ENCODE peak calls at places on chromosomes 2 and 18, in six cellular contexts. K, Z, L, O, Q and W are unnamed samples. For H3F3A, the result is how much of the 10 kb centered on the place peaks cover.

GRCh38 chr18:76491436-76491800 is 3.6 kb downstream of the ZNF516 start:
- DNase-seq in K (peak), Z (peak), L (peak), O (peak), Q (peak), W (no peak)

GRCh38 chr2:233865838-233866237 is 2.3 kb downstream of the MSL3B start:
- DNase-seq in K (no peak), Z (peak), L (peak), O (peak), Q (no peak), W (peak)

GRCh38 chr2:45823723-45824206 is 172.3 kb downstream of the PRKCE start:
- DNase-seq in K (no peak), Z (peak), L (peak), O (no peak), Q (peak), W (peak)

GRCh38 chr2:60597346-60597745 is 43.9 kb upstream of the BCL11A start:
- DNase-seq in K (no peak), Z (no peak), L (no peak), O (no peak), Q (peak), W (no peak)

GRCh38 chr2:64114912-64115277 is 29.3 kb downstream of the PELI1 start:
- DNase-seq in K (no peak), Z (no peak), L (no peak), O (no peak), Q (no peak), W (no peak)

GRCh38 chr18:79496237-79496977 is 100.7 kb downstream of the NFATC1 start:
- DNase-seq in K (no peak), Z (no peak), L (no peak), O (no peak), Q (no peak), W (no peak)

GRCh38 chr2:135664623-135665068 is 77.0 kb upstream of the UBXN4 start:
- DNase-seq in K (peak), Z (no peak), L (no peak), O (no peak), Q (peak), W (peak)

GRCh38 chr2:18272148-18272494 is 288.3 kb downstream of the RDH14 start:
- DNase-seq in K (no peak), Z (no peak), L (no peak), O (no peak), Q (no peak), W (no peak)

GRCh38 chr2:225337183-225337582 is 62.3 kb upstream of the NYAP2 start:
- DNase-seq in K (no peak), Z (peak), L (no peak), O (peak), Q (peak), W (peak)

GRCh38 chr2:98412751-98413445 is 31.8 kb upstream of the INPP4A start:
- DNase-seq in K (peak), Z (peak), L (peak), O (peak), Q (peak), W (peak)

GRCh38 chr2:230905448-230906430 is 19.3 kb downstream of the GPR55 start:
- DNase-seq in K (no peak), Z (peak), L (no peak), O (no peak), Q (peak), W (peak)

GRCh38 chr18:22311301-22311700 is 106.4 kb downstream of the CTAGE1 start:
- DNase-seq in K (no peak), Z (no peak), L (no peak), O (no peak), Q (peak), W (peak)

GRCh38 chr2:40192864-40193669 is 258.8 kb downstream of the SLC8A1 start:
- DNase-seq in K (no peak), Z (no peak), L (no peak), O (no peak), Q (peak), W (peak)

GRCh38 chr2:176729706-176730569 is 460.7 kb downstream of the MTX2 start:
- DNase-seq in K (no peak), Z (no peak), L (peak), O (no peak), Q (peak), W (no peak)

GRCh38 chr2:167253025-167253424 is 364.7 kb downstream of the XIRP2 start:
- DNase-seq in K (no peak), Z (no peak), L (no peak), O (no peak), Q (no peak), W (peak)

GRCh38 chr18:36729197-36729596 is 99.6 kb downstream of the TPGS2 start:
- DNase-seq in K (peak), Z (no peak), L (no peak), O (no peak), Q (no peak), W (peak)

GRCh38 chr18:10851824-10852225 is 297.5 kb downstream of the PIEZO2 start:
- DNase-seq in K (peak), Z (peak), L (peak), O (peak), Q (peak), W (peak)

GRCh38 chr2:180474716-180475115 is 467.6 kb upstream of the CWC22 start:
- DNase-seq in K (no peak), Z (no peak), L (no peak), O (no peak), Q (no peak), W (no peak)

GRCh38 chr2:170819941-170820646 is 3.4 kb downstream of the GAD1 start:
- DNase-seq in K (no peak), Z (peak), L (peak), O (peak), Q (no peak), W (no peak)

GRCh38 chr2:221103930-221104329 is 468.2 kb downstream of the EPHA4 start:
- DNase-seq in K (no peak), Z (no peak), L (no peak), O (no peak), Q (peak), W (no peak)

GRCh38 chr2:223648755-223649154 is 46.6 kb upstream of the SCG2 start:
- DNase-seq in K (no peak), Z (no peak), L (no peak), O (no peak), Q (no peak), W (no peak)

GRCh38 chr2:181077128-181077709 is 96.8 kb downstream of the UBE2E3 start:
- DNase-seq in K (peak), Z (peak), L (peak), O (peak), Q (peak), W (peak)

GRCh38 chr18:42644729-42645131 is 470.8 kb downstream of the RIT2 start:
- DNase-seq in K (no peak), Z (no peak), L (peak), O (no peak), Q (no peak), W (no peak)

GRCh38 chr2:18518116-18519111 is 42.0 kb downstream of the RDH14 start:
- DNase-seq in K (no peak), Z (no peak), L (no peak), O (no peak), Q (peak), W (peak)

GRCh38 chr18:68150976-68151375 is 563.9 kb downstream of the TMX3 start:
- DNase-seq in K (no peak), Z (no peak), L (no peak), O (no peak), Q (no peak), W (no peak)

GRCh38 chr2:240836781-240837467 is 16.9 kb upstream of the KIF1A start:
- DNase-seq in K (no peak), Z (no peak), L (no peak), O (no peak), Q (peak), W (peak)

GRCh38 chr2:133457862-133458261 is 110.4 kb downstream of the NCKAP5 start:
- DNase-seq in K (no peak), Z (no peak), L (no peak), O (no peak), Q (no peak), W (peak)

GRCh38 chr2:108271691-108272253 is 16.9 kb upstream of the SULT1C2 start:
- DNase-seq in K (no peak), Z (no peak), L (no peak), O (no peak), Q (peak), W (peak)

GRCh38 chr2:55061534-55062344 is 11.5 kb upstream of the RTN4 start:
- DNase-seq in K (no peak), Z (no peak), L (no peak), O (no peak), Q (no peak), W (no peak)

GRCh38 chr2:53970095-53970897 is 497 bp downstream of the PSME4 start:
- DNase-seq in K (peak), Z (peak), L (peak), O (peak), Q (peak), W (peak)

GRCh38 chr2:37201208-37201607 is 4.9 kb downstream of the CEBPZOS start:
- DNase-seq in K (no peak), Z (no peak), L (no peak), O (no peak), Q (no peak), W (no peak)

GRCh38 chr18:63157293-63158011 is 162.1 kb downstream of the BCL2 start:
- DNase-seq in K (peak), Z (no peak), L (no peak), O (no peak), Q (no peak), W (no peak)

GRCh38 chr18:78900938-78901909 is 78.4 kb upstream of the SALL3 start:
- DNase-seq in K (no peak), Z (no peak), L (no peak), O (no peak), Q (no peak), W (no peak)

GRCh38 chr18:12556946-12557806 is 100.7 kb downstream of the SPIRE1 start:
- DNase-seq in K (no peak), Z (no peak), L (no peak), O (no peak), Q (no peak), W (no peak)

GRCh38 chr2:240143801-240144648 is 3.6 kb upstream of the OTOS start:
- DNase-seq in K (peak), Z (peak), L (peak), O (peak), Q (peak), W (peak)

GRCh38 chr2:154125900-154126299 is 254.2 kb downstream of the GALNT13 start:
- DNase-seq in K (no peak), Z (no peak), L (no peak), O (no peak), Q (peak), W (no peak)

GRCh38 chr2:58448845-58449244 is 207.7 kb upstream of the FANCL start:
- DNase-seq in K (no peak), Z (no peak), L (no peak), O (no peak), Q (no peak), W (no peak)

GRCh38 chr2:7239078-7239477 is 321.9 kb downstream of the RNF144A start:
- DNase-seq in K (no peak), Z (no peak), L (no peak), O (no peak), Q (no peak), W (no peak)

GRCh38 chr2:200786423-200786822 is 25.3 kb upstream of the BZW1 start:
- DNase-seq in K (no peak), Z (no peak), L (no peak), O (no peak), Q (peak), W (peak)
- H3F3A ChIP-seq in K (under half), Z (under half), L (under half), O (under half), Q (under half), W (under half)

GRCh38 chr2:38539086-38539485 is 63.6 kb downstream of the HNRNPLL start:
- DNase-seq in K (no peak), Z (no peak), L (no peak), O (peak), Q (no peak), W (no peak)
- TF ChIP-seq EZH2phosphoT487 in K (no peak), Z (no peak), L (no peak), O (no peak), Q (no peak), W (no peak)

DNA sequence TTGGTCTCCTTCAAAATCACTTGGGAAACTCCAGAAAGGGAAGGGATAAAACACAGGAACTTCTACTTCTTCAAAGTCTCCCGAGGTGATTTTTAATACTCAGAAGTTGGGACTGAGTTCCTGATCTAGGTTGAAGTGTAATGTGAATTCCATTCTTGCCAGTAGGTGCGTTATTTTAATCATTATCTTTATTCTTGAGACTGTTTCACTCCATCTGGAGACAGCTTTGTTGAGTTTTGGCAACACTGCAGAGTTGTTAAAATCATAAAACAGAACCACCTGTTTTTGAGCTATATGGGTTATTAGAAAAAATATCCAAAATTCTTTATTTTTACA is 22.0 kb downstream of the ATP8B1 start:
- DNase-seq in K (no peak), Z (no peak), L (no peak), O (no peak), Q (no peak), W (no peak)
- H3F3A ChIP-seq in K (under half), Z (under half), L (half or more), O (under half), Q (under half), W (under half)

DNA sequence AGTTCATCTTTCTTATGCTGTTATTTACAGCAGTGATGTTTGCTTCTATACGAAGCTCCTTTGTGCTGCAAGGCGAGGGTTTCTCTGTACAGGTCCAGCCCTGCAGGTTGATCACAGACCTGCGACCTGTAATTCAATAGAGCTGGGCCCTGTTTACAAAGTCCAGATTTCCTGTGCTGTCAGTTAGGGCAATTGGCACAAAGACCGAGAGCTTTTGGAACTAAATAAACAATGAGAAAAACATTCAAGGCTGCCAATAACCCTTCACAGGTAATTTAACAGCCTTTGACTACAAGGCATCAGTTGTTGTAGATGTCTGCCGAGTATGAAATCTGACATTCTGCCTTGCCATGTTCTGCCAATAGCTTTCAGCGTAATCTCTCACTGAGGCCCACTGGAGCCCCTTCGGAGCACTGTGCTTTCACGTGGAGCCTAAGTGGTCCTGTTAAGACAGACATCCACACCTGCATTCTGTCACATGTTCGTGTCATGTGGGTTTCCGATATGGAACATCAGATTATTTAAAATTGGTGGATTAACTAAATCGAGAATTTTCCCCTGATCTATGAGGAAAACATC is 232.5 kb downstream of the PTGR3 start:
- DNase-seq in K (no peak), Z (no peak), L (peak), O (no peak), Q (no peak), W (no peak)
- TF ChIP-seq EZH2phosphoT487 in K (no peak), Z (no peak), L (no peak), O (no peak), Q (no peak), W (no peak)

DNA sequence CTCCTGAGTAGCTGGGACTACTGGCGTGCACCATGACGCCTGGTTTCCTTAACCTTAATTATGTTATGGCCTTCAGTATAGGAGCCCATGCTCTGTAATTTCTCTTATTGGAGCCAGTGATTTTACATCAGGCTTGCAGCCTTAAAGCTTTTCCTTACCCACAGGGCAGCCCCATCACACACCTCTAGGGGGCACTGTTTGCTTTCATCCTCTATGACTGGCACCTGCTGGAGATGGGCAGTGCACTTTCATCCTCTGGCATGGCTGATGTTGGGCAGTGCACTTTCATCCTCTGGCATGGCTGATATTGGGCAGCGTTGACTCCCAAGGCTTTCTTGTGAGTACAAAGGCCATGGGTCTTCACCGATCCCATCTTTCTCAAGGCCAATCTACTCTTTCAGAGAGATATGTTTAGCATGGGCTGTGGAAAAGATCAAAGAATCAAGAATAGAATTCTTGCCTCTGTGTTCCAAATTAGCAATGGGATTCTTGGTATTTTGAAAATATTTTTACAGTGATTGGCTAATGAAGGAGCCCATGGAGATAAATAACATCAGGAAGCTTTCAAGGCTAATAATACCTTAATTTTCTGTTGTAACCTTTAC is 80.7 kb upstream of the MEX3C start:
- DNase-seq in K (peak), Z (peak), L (peak), O (peak), Q (peak), W (peak)
- H3F3A ChIP-seq in K (under half), Z (under half), L (under half), O (under half), Q (under half), W (under half)

GRCh38 chr2:125730921-125731320 is 925.0 kb upstream of the GYPC start:
- DNase-seq in K (no peak), Z (no peak), L (no peak), O (no peak), Q (no peak), W (no peak)
- TF ChIP-seq EZH2phosphoT487 in K (no peak), Z (no peak), L (no peak), O (no peak), Q (no peak), W (no peak)

GRCh38 chr2:26013668-26014067 is 20.2 kb upstream of the RAB10 start:
- DNase-seq in K (no peak), Z (no peak), L (no peak), O (no peak), Q (no peak), W (peak)
- H3F3A ChIP-seq in K (under half), Z (under half), L (under half), O (under half), Q (under half), W (under half)

GRCh38 chr2:128315829-128316776 is 2.6 kb downstream of the HS6ST1 start:
- DNase-seq in K (no peak), Z (no peak), L (peak), O (no peak), Q (peak), W (no peak)

GRCh38 chr2:128313076-128313836 is 5.4 kb downstream of the HS6ST1 start:
- DNase-seq in K (no peak), Z (no peak), L (peak), O (peak), Q (peak), W (peak)

GRCh38 chr2:128314026-128314347 is 4.7 kb downstream of the HS6ST1 start:
- DNase-seq in K (no peak), Z (no peak), L (no peak), O (no peak), Q (no peak), W (no peak)

GRCh38 chr2:128315122-128315828 is 3.4 kb downstream of the HS6ST1 start:
- DNase-seq in K (no peak), Z (peak), L (peak), O (no peak), Q (no peak), W (no peak)

DNA sequence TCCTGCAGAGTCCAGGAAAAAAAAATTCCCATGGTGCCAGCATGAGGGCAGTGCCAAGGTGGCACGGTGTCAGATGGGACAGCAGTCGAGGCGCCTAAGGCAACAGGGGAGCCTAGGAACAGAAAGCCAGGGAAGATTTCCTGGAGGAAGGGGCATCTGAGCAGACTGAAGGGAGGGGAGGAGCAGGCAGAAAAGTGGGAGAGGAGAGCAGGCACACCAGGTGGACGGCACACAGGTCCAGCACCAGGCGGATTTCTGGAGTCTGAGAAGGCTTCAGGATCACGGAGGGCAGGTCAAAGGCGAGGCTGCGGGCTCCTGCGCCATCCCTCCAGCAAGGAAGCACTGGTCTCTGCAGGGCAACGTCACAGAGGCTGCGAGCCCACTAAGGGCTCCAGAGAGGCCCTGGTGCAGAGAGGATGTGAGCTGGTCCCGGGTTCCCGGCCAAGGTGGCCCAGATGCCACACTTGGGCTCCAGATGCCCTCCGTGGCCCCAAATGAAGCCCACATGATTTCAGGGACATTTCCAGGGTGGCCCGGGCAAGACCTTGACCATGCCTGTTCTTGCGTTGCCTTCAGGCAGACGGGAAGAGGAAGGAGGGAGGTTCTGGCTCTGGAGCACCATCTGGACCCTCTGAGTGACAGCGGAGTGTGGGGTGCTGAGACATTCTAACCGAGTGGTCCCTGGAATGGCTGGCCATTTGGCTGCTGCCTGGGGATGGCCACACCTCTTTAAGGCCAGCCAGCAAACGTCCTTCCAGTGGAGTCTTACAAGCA is 4.1 kb downstream of the HS6ST1 start:
- DNase-seq in K (no peak), Z (no peak), L (peak), O (no peak), Q (no peak), W (no peak)
- TF ChIP-seq EZH2phosphoT487 in K (no peak), Z (no peak), L (no peak), O (no peak), Q (no peak), W (no peak)

GRCh38 chr2:113692698-113693428 is 63.6 kb downstream of the SLC35F5 start:
- DNase-seq in K (peak), Z (no peak), L (no peak), O (no peak), Q (no peak), W (no peak)
- H3F3A ChIP-seq in K (under half), Z (under half), L (under half), O (under half), Q (under half), W (under half)